ENCODE peak calls at places on chromosomes 12 and 14, in five cellular contexts. One of them, this sample, is unnamed.

GRCh38 chr14:72863216-72864006 is 30.5 kb downstream of the DPF3 start:
- DNase-seq in A549: no peak
- DNase-seq in GM12878: peak
- DNase-seq in SK-N-SH: no peak
- DNase-seq in K562: no peak
- DNase-seq in this sample: no peak

GRCh38 chr12:67958187-67958586 is 31.1 kb upstream of the IFNG-AS1 start:
- DNase-seq in A549: no peak
- DNase-seq in GM12878: no peak
- DNase-seq in SK-N-SH: no peak
- DNase-seq in K562: no peak
- DNase-seq in this sample: no peak

GRCh38 chr12:98154850-98155249 is 360.5 kb upstream of the TMPO start:
- DNase-seq in A549: no peak
- DNase-seq in GM12878: no peak
- DNase-seq in SK-N-SH: peak
- DNase-seq in K562: no peak
- DNase-seq in this sample: no peak

GRCh38 chr14:74945261-74945851 is 10.0 kb downstream of the PGF start:
- DNase-seq in A549: peak
- DNase-seq in GM12878: no peak
- DNase-seq in SK-N-SH: peak
- DNase-seq in K562: peak
- DNase-seq in this sample: no peak

GRCh38 chr12:115570271-115570777 is 707.2 kb downstream of the MED13L start:
- DNase-seq in A549: peak
- DNase-seq in GM12878: no peak
- DNase-seq in SK-N-SH: peak
- DNase-seq in K562: no peak
- DNase-seq in this sample: peak

GRCh38 chr12:113142173-113142885 is 6.8 kb upstream of the RASAL1 start:
- DNase-seq in A549: no peak
- DNase-seq in GM12878: no peak
- DNase-seq in SK-N-SH: peak
- DNase-seq in K562: no peak
- DNase-seq in this sample: no peak

GRCh38 chr12:79344855-79345840 is 345.6 kb downstream of the PAWR start:
- DNase-seq in A549: peak
- DNase-seq in GM12878: peak
- DNase-seq in SK-N-SH: peak
- DNase-seq in K562: peak
- DNase-seq in this sample: peak

GRCh38 chr12:98453492-98453891 is 61.9 kb upstream of the TMPO start:
- DNase-seq in A549: no peak
- DNase-seq in GM12878: no peak
- DNase-seq in SK-N-SH: no peak
- DNase-seq in K562: no peak
- DNase-seq in this sample: no peak

GRCh38 chr12:572532-572899 is 90.7 kb downstream of the NINJ2 start:
- DNase-seq in A549: no peak
- DNase-seq in GM12878: no peak
- DNase-seq in SK-N-SH: no peak
- DNase-seq in K562: no peak
- DNase-seq in this sample: peak

GRCh38 chr14:93115069-93115919 is 431 bp downstream of the ITPK1 start:
- DNase-seq in A549: peak
- DNase-seq in GM12878: peak
- DNase-seq in SK-N-SH: peak
- DNase-seq in K562: peak
- DNase-seq in this sample: peak

GRCh38 chr14:35395283-35395682 is 9.3 kb downstream of the NFKBIA start:
- DNase-seq in A549: no peak
- DNase-seq in GM12878: no peak
- DNase-seq in SK-N-SH: no peak
- DNase-seq in K562: no peak
- DNase-seq in this sample: no peak

GRCh38 chr14:98494582-98494981 is 777.4 kb downstream of the BCL11B start:
- DNase-seq in A549: no peak
- DNase-seq in GM12878: no peak
- DNase-seq in SK-N-SH: no peak
- DNase-seq in K562: no peak
- DNase-seq in this sample: no peak

GRCh38 chr14:99196310-99196650 is 75.7 kb downstream of the BCL11B start:
- DNase-seq in A549: no peak
- DNase-seq in GM12878: no peak
- DNase-seq in SK-N-SH: no peak
- DNase-seq in K562: no peak
- DNase-seq in this sample: no peak

GRCh38 chr14:99699071-99699760 is 15.1 kb downstream of the CYP46A1 start:
- DNase-seq in A549: no peak
- DNase-seq in GM12878: no peak
- DNase-seq in SK-N-SH: no peak
- DNase-seq in K562: no peak
- DNase-seq in this sample: no peak

GRCh38 chr12:48197549-48197966 is 5.5 kb downstream of the OR10AD1 start:
- DNase-seq in A549: peak
- DNase-seq in GM12878: peak
- DNase-seq in SK-N-SH: peak
- DNase-seq in K562: peak
- DNase-seq in this sample: no peak

GRCh38 chr14:103623308-103623707 is 5.7 kb upstream of the KLC1 start:
- DNase-seq in A549: no peak
- DNase-seq in GM12878: no peak
- DNase-seq in SK-N-SH: no peak
- DNase-seq in K562: no peak
- DNase-seq in this sample: no peak

GRCh38 chr12:94100254-94100653 is 48.1 kb upstream of the PLXNC1 start:
- DNase-seq in A549: no peak
- DNase-seq in GM12878: no peak
- DNase-seq in SK-N-SH: no peak
- DNase-seq in K562: peak
- DNase-seq in this sample: peak

GRCh38 chr12:78804262-78804661 is 60.3 kb upstream of the SYT1 start:
- DNase-seq in A549: no peak
- DNase-seq in GM12878: no peak
- DNase-seq in SK-N-SH: no peak
- DNase-seq in K562: no peak
- DNase-seq in this sample: no peak

GRCh38 chr14:23202001-23202400 is 18.5 kb upstream of the SLC7A8 start:
- DNase-seq in A549: no peak
- DNase-seq in GM12878: no peak
- DNase-seq in SK-N-SH: no peak
- DNase-seq in K562: no peak
- DNase-seq in this sample: no peak

GRCh38 chr14:61609143-61609851 is 86.0 kb upstream of the HIF1A start:
- DNase-seq in A549: no peak
- DNase-seq in GM12878: no peak
- DNase-seq in SK-N-SH: peak
- DNase-seq in K562: no peak
- DNase-seq in this sample: peak

GRCh38 chr14:68695326-68695768 is 97.5 kb downstream of the ZFP36L1 start:
- DNase-seq in A549: peak
- DNase-seq in GM12878: peak
- DNase-seq in SK-N-SH: no peak
- DNase-seq in K562: no peak
- DNase-seq in this sample: peak

GRCh38 chr12:6461401-6462233 is 8.9 kb downstream of the VAMP1 start:
- DNase-seq in A549: no peak
- DNase-seq in GM12878: peak
- DNase-seq in SK-N-SH: no peak
- DNase-seq in K562: no peak
- DNase-seq in this sample: peak

GRCh38 chr12:126899926-126900792 is 1366.8 kb upstream of the TMEM132C start:
- DNase-seq in A549: no peak
- DNase-seq in GM12878: no peak
- DNase-seq in SK-N-SH: no peak
- DNase-seq in K562: no peak
- DNase-seq in this sample: no peak

GRCh38 chr12:124558298-124558697 is 9.1 kb downstream of the NCOR2 start:
- DNase-seq in A549: no peak
- DNase-seq in GM12878: no peak
- DNase-seq in SK-N-SH: no peak
- DNase-seq in K562: no peak
- DNase-seq in this sample: no peak

GRCh38 chr12:24921251-24922038 is 27.5 kb downstream of the BCAT1 start:
- DNase-seq in A549: no peak
- DNase-seq in GM12878: no peak
- DNase-seq in SK-N-SH: no peak
- DNase-seq in K562: no peak
- DNase-seq in this sample: peak

GRCh38 chr12:80412343-80412953 is 31.6 kb upstream of the PTPRQ start:
- DNase-seq in A549: peak
- DNase-seq in GM12878: no peak
- DNase-seq in SK-N-SH: peak
- DNase-seq in K562: peak
- DNase-seq in this sample: peak

GRCh38 chr12:50315803-50316202 is 32.5 kb upstream of the LIMA1 start:
- DNase-seq in A549: no peak
- DNase-seq in GM12878: no peak
- DNase-seq in SK-N-SH: no peak
- DNase-seq in K562: no peak
- DNase-seq in this sample: no peak

GRCh38 chr12:2959508-2960431 is 573 bp downstream of the TEAD4 start:
- DNase-seq in A549: peak
- DNase-seq in GM12878: no peak
- DNase-seq in SK-N-SH: peak
- DNase-seq in K562: peak
- DNase-seq in this sample: peak

GRCh38 chr12:2959194-2959507 is at the start of gene TEAD4:
- DNase-seq in A549: peak
- DNase-seq in GM12878: no peak
- DNase-seq in SK-N-SH: peak
- DNase-seq in K562: peak
- DNase-seq in this sample: peak

GRCh38 chr12:2960432-2960956 is 1.3 kb downstream of the TEAD4 start:
- DNase-seq in A549: peak
- DNase-seq in GM12878: no peak
- DNase-seq in SK-N-SH: no peak
- DNase-seq in K562: no peak
- DNase-seq in this sample: peak

GRCh38 chr12:2957816-2958431 is 1.3 kb upstream of the TEAD4 start:
- DNase-seq in A549: peak
- DNase-seq in GM12878: no peak
- DNase-seq in SK-N-SH: no peak
- DNase-seq in K562: no peak
- DNase-seq in this sample: no peak

GRCh38 chr12:2958432-2959193 is 584 bp upstream of the TEAD4 start:
- DNase-seq in A549: peak
- DNase-seq in GM12878: no peak
- DNase-seq in SK-N-SH: peak
- DNase-seq in K562: peak
- DNase-seq in this sample: peak
- TF ChIP-seq RCOR1 in A549: no peak
- TF ChIP-seq RCOR1 in GM12878: no peak
- TF ChIP-seq RCOR1 in SK-N-SH: no peak
- TF ChIP-seq RCOR1 in K562: no peak
- TF ChIP-seq RCOR1 in this sample: no peak

DNA sequence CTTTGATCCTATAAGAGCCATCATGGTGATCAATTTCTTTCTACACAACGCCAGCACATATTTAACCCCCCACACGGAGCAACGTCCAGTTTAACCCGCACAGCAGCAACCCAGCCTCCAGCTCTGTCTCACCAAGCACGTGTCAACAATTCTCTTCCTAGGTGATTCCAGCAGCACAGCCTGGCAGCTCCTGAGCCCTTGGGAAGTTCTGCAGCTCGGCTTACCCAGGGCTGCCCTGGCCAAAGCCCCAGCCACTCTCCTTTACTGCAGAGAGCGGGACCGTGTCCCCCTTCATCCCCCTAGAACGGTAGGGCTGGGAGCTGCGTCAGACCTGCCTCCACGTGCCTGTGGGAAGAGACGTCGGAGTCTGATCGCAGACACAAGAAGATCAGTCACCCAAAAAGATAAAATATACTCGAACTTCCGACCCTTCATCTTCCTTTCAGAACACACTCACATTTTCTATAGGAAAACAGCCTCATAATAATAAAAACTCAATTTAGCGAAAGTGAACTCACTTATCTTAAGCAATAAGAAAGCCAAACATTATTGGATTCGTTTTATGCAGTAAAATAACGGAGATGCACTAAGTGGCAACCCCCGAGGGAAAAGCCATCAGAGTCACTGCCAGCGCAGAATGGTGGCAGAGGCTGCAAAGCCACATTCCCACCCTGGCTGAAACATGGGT is 7.6 kb downstream of the TMEM121 start:
- DNase-seq in A549: no peak
- DNase-seq in GM12878: no peak
- DNase-seq in SK-N-SH: no peak
- DNase-seq in K562: no peak
- DNase-seq in this sample: no peak
- TF ChIP-seq RCOR1 in A549: no peak
- TF ChIP-seq RCOR1 in GM12878: no peak
- TF ChIP-seq RCOR1 in SK-N-SH: no peak
- TF ChIP-seq RCOR1 in K562: no peak
- TF ChIP-seq RCOR1 in this sample: no peak

DNA sequence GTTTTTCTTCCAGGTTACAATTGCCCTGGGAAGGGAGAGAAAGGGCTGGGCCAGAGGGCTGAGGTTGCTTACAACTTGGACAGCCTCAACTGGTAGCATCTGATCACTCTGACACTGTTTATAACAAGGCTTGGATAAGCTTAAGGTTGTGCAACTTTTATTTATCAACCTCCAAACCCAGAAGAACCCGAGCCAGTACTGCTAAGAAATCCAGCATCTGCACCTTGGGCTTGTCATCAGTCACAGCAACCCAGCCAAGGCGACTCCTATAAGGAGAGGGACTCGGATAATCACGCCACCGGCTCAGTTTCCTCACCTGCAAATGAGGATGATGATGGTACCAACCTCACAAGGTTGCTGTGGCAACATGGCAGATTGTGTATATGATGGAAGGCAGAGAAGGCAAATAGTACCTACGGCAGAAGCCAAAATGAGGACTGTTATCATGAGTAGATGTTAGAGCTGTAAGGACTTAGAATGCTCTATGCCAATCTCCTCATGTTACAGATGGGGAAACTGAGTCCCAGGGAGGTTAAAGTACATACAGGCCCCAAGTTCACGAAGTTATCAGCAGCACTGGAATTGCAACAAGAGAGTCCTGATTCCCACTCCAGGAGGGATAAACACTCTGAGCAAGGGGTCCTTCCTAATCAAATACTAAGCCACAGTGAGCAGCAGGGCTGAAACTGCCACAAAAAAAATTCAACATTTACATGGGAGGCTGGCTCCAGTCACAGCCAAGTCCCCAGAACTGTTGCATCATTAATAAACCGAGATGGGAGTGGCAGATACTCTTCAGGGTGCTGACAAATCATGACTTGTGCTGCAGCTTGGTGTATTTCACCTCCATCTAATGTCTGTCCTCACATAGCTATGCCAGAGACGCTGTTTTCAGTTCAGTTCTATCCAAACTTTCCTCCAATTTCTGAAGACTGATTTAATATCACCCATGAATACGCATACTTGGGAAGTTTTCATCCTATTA is 24.4 kb downstream of the NUAK1 start:
- DNase-seq in A549: no peak
- DNase-seq in GM12878: no peak
- DNase-seq in SK-N-SH: no peak
- DNase-seq in K562: no peak
- DNase-seq in this sample: peak
- TF ChIP-seq RCOR1 in A549: no peak
- TF ChIP-seq RCOR1 in GM12878: no peak
- TF ChIP-seq RCOR1 in SK-N-SH: no peak
- TF ChIP-seq RCOR1 in K562: no peak
- TF ChIP-seq RCOR1 in this sample: no peak

GRCh38 chr14:54355698-54356097 is 41.1 kb upstream of the CDKN3 start:
- DNase-seq in A549: no peak
- DNase-seq in GM12878: no peak
- DNase-seq in SK-N-SH: no peak
- DNase-seq in K562: no peak
- DNase-seq in this sample: no peak
- TF ChIP-seq RCOR1 in A549: no peak
- TF ChIP-seq RCOR1 in GM12878: no peak
- TF ChIP-seq RCOR1 in SK-N-SH: no peak
- TF ChIP-seq RCOR1 in K562: no peak
- TF ChIP-seq RCOR1 in this sample: no peak

This sample was measured in IMR-90.